ENCODE peak calls at places on chromosome 4, in nine cellular contexts. One of them, this sample, is unnamed.

GRCh38 chr4:5365071-5366008 is 314.1 kb downstream of the STK32B start:
- DNase-seq in Panc1: peak; percentile 93
- DNase-seq in heart left ventricle: no peak
- DNase-seq in B cell: no peak
- DNase-seq in cardiac muscle cell: peak; percentile 11
- DNase-seq in GM23338: peak; percentile 36
- DNase-seq in IMR-90: peak; percentile 97
- DNase-seq in colonic mucosa: peak; percentile 24
- DNase-seq in GM12865: peak; percentile 68
- DNase-seq in this sample: no peak

GRCh38 chr4:123418486-123418931 is 21.9 kb downstream of the SPRY1 start:
- DNase-seq in cardiac muscle cell: peak; percentile 95
- DNase-seq in B cell: no peak
- DNase-seq in colonic mucosa: no peak
- DNase-seq in IMR-90: peak; percentile 92
- DNase-seq in GM12865: peak; percentile 61
- DNase-seq in heart left ventricle: no peak
- DNase-seq in GM23338: peak; percentile 93
- DNase-seq in Panc1: no peak
- DNase-seq in this sample: no peak

GRCh38 chr4:25953740-25954139 is 39.7 kb downstream of the SMIM20 start:
- DNase-seq in GM12865: no peak
- DNase-seq in GM23338: no peak
- DNase-seq in IMR-90: peak; percentile 29
- DNase-seq in heart left ventricle: no peak
- DNase-seq in Panc1: no peak
- DNase-seq in cardiac muscle cell: peak; percentile 38
- DNase-seq in B cell: no peak
- DNase-seq in colonic mucosa: no peak
- DNase-seq in this sample: no peak

GRCh38 chr4:156362581-156362980 is 408.9 kb upstream of the CTSO start:
- DNase-seq in IMR-90: peak; percentile 62
- DNase-seq in Panc1: no peak
- DNase-seq in B cell: no peak
- DNase-seq in GM23338: no peak
- DNase-seq in heart left ventricle: no peak
- DNase-seq in cardiac muscle cell: peak; percentile 3
- DNase-seq in GM12865: no peak
- DNase-seq in colonic mucosa: no peak
- DNase-seq in this sample: no peak

GRCh38 chr4:185573651-185574199 is 38.4 kb upstream of the PDLIM3 start:
- DNase-seq in IMR-90: peak; percentile 80
- DNase-seq in cardiac muscle cell: peak; percentile 84
- DNase-seq in colonic mucosa: no peak
- DNase-seq in B cell: no peak
- DNase-seq in heart left ventricle: no peak
- DNase-seq in Panc1: no peak
- DNase-seq in GM23338: peak; percentile 77
- DNase-seq in GM12865: no peak
- DNase-seq in this sample: no peak

GRCh38 chr4:145819246-145820181 is 119.1 kb downstream of the ZNF827 start:
- DNase-seq in colonic mucosa: no peak
- DNase-seq in IMR-90: no peak
- DNase-seq in cardiac muscle cell: no peak
- DNase-seq in heart left ventricle: no peak
- DNase-seq in B cell: no peak
- DNase-seq in GM23338: no peak
- DNase-seq in GM12865: peak; percentile 52
- DNase-seq in Panc1: no peak
- DNase-seq in this sample: no peak

GRCh38 chr4:167136270-167136669 is 98.0 kb downstream of the SPOCK3 start:
- DNase-seq in IMR-90: no peak
- DNase-seq in cardiac muscle cell: no peak
- DNase-seq in colonic mucosa: no peak
- DNase-seq in heart left ventricle: no peak
- DNase-seq in Panc1: no peak
- DNase-seq in GM12865: peak; percentile 3
- DNase-seq in GM23338: no peak
- DNase-seq in B cell: no peak
- DNase-seq in this sample: no peak

GRCh38 chr4:165656399-165656798 is 216.6 kb upstream of the TLL1 start:
- DNase-seq in IMR-90: no peak
- DNase-seq in colonic mucosa: no peak
- DNase-seq in GM12865: no peak
- DNase-seq in heart left ventricle: no peak
- DNase-seq in Panc1: no peak
- DNase-seq in GM23338: no peak
- DNase-seq in cardiac muscle cell: no peak
- DNase-seq in B cell: no peak
- DNase-seq in this sample: no peak

GRCh38 chr4:27702710-27703431 is 842.2 kb downstream of the STIM2 start:
- DNase-seq in colonic mucosa: no peak
- DNase-seq in GM23338: peak; percentile 69
- DNase-seq in GM12865: peak; percentile 40
- DNase-seq in heart left ventricle: no peak
- DNase-seq in IMR-90: peak; percentile 1
- DNase-seq in B cell: no peak
- DNase-seq in cardiac muscle cell: no peak
- DNase-seq in Panc1: no peak
- DNase-seq in this sample: no peak

GRCh38 chr4:150236626-150237025 is 158.4 kb downstream of the DCLK2 start:
- DNase-seq in Panc1: no peak
- DNase-seq in GM12865: no peak
- DNase-seq in GM23338: no peak
- DNase-seq in cardiac muscle cell: no peak
- DNase-seq in IMR-90: peak; percentile 66
- DNase-seq in colonic mucosa: no peak
- DNase-seq in B cell: no peak
- DNase-seq in heart left ventricle: no peak
- DNase-seq in this sample: no peak

GRCh38 chr4:172857026-172857425 is 311.6 kb upstream of the GALNT7 start:
- DNase-seq in GM12865: no peak
- DNase-seq in heart left ventricle: no peak
- DNase-seq in Panc1: no peak
- DNase-seq in B cell: no peak
- DNase-seq in GM23338: no peak
- DNase-seq in colonic mucosa: no peak
- DNase-seq in cardiac muscle cell: no peak
- DNase-seq in IMR-90: no peak
- DNase-seq in this sample: no peak

GRCh38 chr4:101419324-101420135 is 72.2 kb upstream of the PPP3CA start:
- DNase-seq in Panc1: no peak
- DNase-seq in heart left ventricle: no peak
- DNase-seq in B cell: no peak
- DNase-seq in cardiac muscle cell: peak; percentile 72
- DNase-seq in IMR-90: peak; percentile 41
- DNase-seq in GM12865: peak; percentile 80
- DNase-seq in colonic mucosa: peak; percentile 59
- DNase-seq in GM23338: peak; percentile 9
- DNase-seq in this sample: peak; percentile 31

GRCh38 chr4:120517966-120518365 is 404.6 kb downstream of the PRDM5 start:
- DNase-seq in cardiac muscle cell: peak; percentile 89
- DNase-seq in colonic mucosa: peak; percentile 56
- DNase-seq in B cell: no peak
- DNase-seq in GM23338: peak; percentile 39
- DNase-seq in heart left ventricle: no peak
- DNase-seq in Panc1: no peak
- DNase-seq in GM12865: peak; percentile 63
- DNase-seq in IMR-90: peak; percentile 86
- DNase-seq in this sample: no peak

DNA sequence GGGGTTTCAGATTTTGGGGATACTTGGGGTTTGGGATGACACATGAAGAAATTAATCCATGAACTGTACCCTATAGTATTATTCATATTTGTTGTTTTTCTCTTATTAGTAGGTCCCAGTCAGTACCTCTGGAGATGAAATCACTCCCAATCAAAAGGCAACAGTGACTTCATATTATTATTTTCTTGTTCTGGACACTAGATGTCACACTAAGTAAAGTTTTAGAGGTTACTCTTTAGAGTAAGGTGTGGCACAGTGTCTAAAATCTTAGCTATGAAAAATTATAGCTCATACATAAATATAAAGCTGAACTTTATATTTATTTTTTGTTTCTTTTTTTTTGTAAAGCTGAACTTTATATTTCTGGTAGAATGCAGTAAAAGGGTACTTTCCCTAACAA is 35.1 kb downstream of the FAM114A1 start:
- DNase-seq in B cell: no peak
- DNase-seq in heart left ventricle: no peak
- DNase-seq in Panc1: no peak
- DNase-seq in GM12865: peak; percentile 42
- DNase-seq in GM23338: peak; percentile 33
- DNase-seq in colonic mucosa: no peak
- DNase-seq in cardiac muscle cell: peak; percentile 41
- DNase-seq in IMR-90: no peak
- DNase-seq in this sample: peak; percentile 58
- TF ChIP-seq CTCF in B cell: peak; percentile 73
- TF ChIP-seq CTCF in heart left ventricle: peak; percentile 23
- TF ChIP-seq CTCF in Panc1: peak; percentile 26
- TF ChIP-seq CTCF in GM12865: peak; percentile 19
- TF ChIP-seq CTCF in GM23338: peak; percentile 51
- TF ChIP-seq CTCF in colonic mucosa: peak; percentile 23
- TF ChIP-seq CTCF in cardiac muscle cell: peak; percentile 19
- TF ChIP-seq CTCF in IMR-90: peak; percentile 30
- TF ChIP-seq CTCF in this sample: no peak

GRCh38 chr4:80221161-80221560 is 23.9 kb downstream of the PRDM8 start:
- DNase-seq in Panc1: no peak
- DNase-seq in IMR-90: peak; percentile 61
- DNase-seq in GM23338: no peak
- DNase-seq in GM12865: no peak
- DNase-seq in heart left ventricle: no peak
- DNase-seq in B cell: no peak
- DNase-seq in colonic mucosa: no peak
- DNase-seq in cardiac muscle cell: peak; percentile 57
- DNase-seq in this sample: no peak
- TF ChIP-seq CTCF in Panc1: peak; percentile 38
- TF ChIP-seq CTCF in IMR-90: peak; percentile 54
- TF ChIP-seq CTCF in GM23338: peak; percentile 42
- TF ChIP-seq CTCF in GM12865: no peak
- TF ChIP-seq CTCF in heart left ventricle: no peak
- TF ChIP-seq CTCF in B cell: peak; percentile 33
- TF ChIP-seq CTCF in colonic mucosa: no peak
- TF ChIP-seq CTCF in cardiac muscle cell: peak; percentile 45
- TF ChIP-seq CTCF in this sample: no peak

DNA sequence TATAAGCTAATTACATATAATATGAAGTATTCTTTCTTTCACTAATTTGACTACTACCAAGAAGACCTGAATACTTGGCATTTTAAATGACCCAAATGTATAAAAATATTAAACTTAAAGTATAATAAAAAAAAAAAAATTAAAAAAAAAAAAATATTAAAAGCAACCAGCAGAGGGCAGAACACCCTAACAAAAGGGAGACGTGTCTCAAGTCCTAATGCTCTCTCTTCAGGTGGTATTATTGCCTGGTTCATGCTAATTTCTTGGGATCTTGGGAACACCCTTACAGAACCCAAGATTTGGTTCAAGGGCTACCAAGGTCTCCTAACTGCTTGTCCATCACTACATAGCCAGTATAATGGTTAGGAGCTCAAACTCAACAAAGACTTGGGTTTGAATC is 754.8 kb downstream of the RAB28 start:
- DNase-seq in colonic mucosa: no peak
- DNase-seq in B cell: no peak
- DNase-seq in cardiac muscle cell: peak; percentile 33
- DNase-seq in heart left ventricle: no peak
- DNase-seq in GM23338: peak; percentile 47
- DNase-seq in GM12865: peak; percentile 18
- DNase-seq in Panc1: no peak
- DNase-seq in IMR-90: peak; percentile 15
- DNase-seq in this sample: peak; percentile 13
- TF ChIP-seq CTCF in colonic mucosa: peak; percentile 29
- TF ChIP-seq CTCF in B cell: peak; percentile 73
- TF ChIP-seq CTCF in cardiac muscle cell: peak; percentile 36
- TF ChIP-seq CTCF in heart left ventricle: peak; percentile 54
- TF ChIP-seq CTCF in GM23338: peak; percentile 40
- TF ChIP-seq CTCF in GM12865: peak; percentile 30
- TF ChIP-seq CTCF in Panc1: peak; percentile 35
- TF ChIP-seq CTCF in IMR-90: peak; percentile 46
- TF ChIP-seq CTCF in this sample: no peak

GRCh38 chr4:121696641-121697461 is at the start of gene ANXA5:
- DNase-seq in B cell: peak; percentile 74
- DNase-seq in GM12865: peak; percentile 91
- DNase-seq in colonic mucosa: peak; percentile 88
- DNase-seq in Panc1: no peak
- DNase-seq in cardiac muscle cell: peak; percentile 94
- DNase-seq in heart left ventricle: peak; percentile 96
- DNase-seq in IMR-90: peak; percentile 88
- DNase-seq in GM23338: peak; percentile 83
- DNase-seq in this sample: peak; percentile 87
- TF ChIP-seq CTCF in B cell: no peak
- TF ChIP-seq CTCF in GM12865: peak; percentile 14
- TF ChIP-seq CTCF in colonic mucosa: no peak
- TF ChIP-seq CTCF in Panc1: peak; percentile 51
- TF ChIP-seq CTCF in cardiac muscle cell: peak; percentile 39
- TF ChIP-seq CTCF in heart left ventricle: peak; percentile 44
- TF ChIP-seq CTCF in IMR-90: peak; percentile 61
- TF ChIP-seq CTCF in GM23338: no peak
- TF ChIP-seq CTCF in this sample: peak; percentile 46

GRCh38 chr4:102847687-102848086 is 20.3 kb upstream of the UBE2D3 start:
- DNase-seq in GM12865: no peak
- DNase-seq in colonic mucosa: no peak
- DNase-seq in Panc1: no peak
- DNase-seq in heart left ventricle: no peak
- DNase-seq in GM23338: no peak
- DNase-seq in IMR-90: no peak
- DNase-seq in cardiac muscle cell: no peak
- DNase-seq in B cell: no peak
- DNase-seq in this sample: no peak
- TF ChIP-seq CTCF in GM12865: no peak
- TF ChIP-seq CTCF in colonic mucosa: no peak
- TF ChIP-seq CTCF in Panc1: no peak
- TF ChIP-seq CTCF in heart left ventricle: no peak
- TF ChIP-seq CTCF in GM23338: no peak
- TF ChIP-seq CTCF in IMR-90: no peak
- TF ChIP-seq CTCF in cardiac muscle cell: no peak
- TF ChIP-seq CTCF in B cell: no peak
- TF ChIP-seq CTCF in this sample: no peak

DNA sequence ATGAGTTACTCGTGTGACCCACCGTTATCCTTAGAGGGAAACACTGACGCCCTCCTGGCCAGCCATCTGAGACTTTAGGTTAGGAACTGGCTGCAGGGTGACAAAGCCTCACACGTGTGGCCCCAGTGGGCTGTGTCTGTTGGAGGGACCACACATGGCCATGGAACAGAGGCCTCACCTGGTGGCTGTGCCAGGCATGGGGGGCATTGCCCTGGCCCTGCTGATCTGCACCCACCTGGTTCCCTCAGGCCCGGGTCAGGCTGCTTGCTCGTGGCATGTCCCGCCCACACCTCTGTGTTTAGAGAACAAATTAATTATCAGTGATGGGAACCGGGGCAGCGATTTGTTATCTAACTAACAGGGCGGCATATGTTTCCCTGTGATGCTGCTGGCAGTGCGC is 100.9 kb upstream of the PSAPL1 start:
- DNase-seq in B cell: no peak
- DNase-seq in colonic mucosa: no peak
- DNase-seq in GM23338: no peak
- DNase-seq in cardiac muscle cell: no peak
- DNase-seq in GM12865: no peak
- DNase-seq in IMR-90: no peak
- DNase-seq in heart left ventricle: no peak
- DNase-seq in Panc1: no peak
- DNase-seq in this sample: no peak
- TF ChIP-seq CTCF in B cell: no peak
- TF ChIP-seq CTCF in colonic mucosa: no peak
- TF ChIP-seq CTCF in GM23338: no peak
- TF ChIP-seq CTCF in cardiac muscle cell: no peak
- TF ChIP-seq CTCF in GM12865: no peak
- TF ChIP-seq CTCF in IMR-90: no peak
- TF ChIP-seq CTCF in heart left ventricle: no peak
- TF ChIP-seq CTCF in Panc1: no peak
- TF ChIP-seq CTCF in this sample: no peak

GRCh38 chr4:36159208-36159607 is 85.1 kb downstream of the ARAP2 start:
- DNase-seq in IMR-90: no peak
- DNase-seq in GM12865: no peak
- DNase-seq in cardiac muscle cell: no peak
- DNase-seq in GM23338: peak; percentile 44
- DNase-seq in Panc1: no peak
- DNase-seq in heart left ventricle: peak; percentile 21
- DNase-seq in colonic mucosa: no peak
- DNase-seq in B cell: no peak
- DNase-seq in this sample: no peak
- TF ChIP-seq CTCF in IMR-90: no peak
- TF ChIP-seq CTCF in GM12865: no peak
- TF ChIP-seq CTCF in cardiac muscle cell: no peak
- TF ChIP-seq CTCF in GM23338: peak; percentile 71
- TF ChIP-seq CTCF in Panc1: peak; percentile 11
- TF ChIP-seq CTCF in heart left ventricle: no peak
- TF ChIP-seq CTCF in colonic mucosa: no peak
- TF ChIP-seq CTCF in B cell: no peak
- TF ChIP-seq CTCF in this sample: no peak

This sample was measured in GM13976.